ENCODE peak calls at places on chromosomes 2 and 18, in five cellular contexts. A, V, W, C and K are unnamed samples. For H3K4me1 and H3K36me3, the result is how much of the 10 kb centered on the place peaks cover.

GRCh38 chr2:72000110-72000509 is 147.6 kb downstream of the CYP26B1 start:
- DNase-seq in A (no peak), V (no peak), W (no peak), C (peak), K (no peak)

GRCh38 chr2:103292570-103293265 is 530.9 kb downstream of the TMEM182 start:
- DNase-seq in A (no peak), V (no peak), W (no peak), C (no peak), K (no peak)

GRCh38 chr2:26679857-26680256 is 12.7 kb upstream of the KCNK3 start:
- DNase-seq in A (peak), V (no peak), W (no peak), C (peak), K (no peak)

GRCh38 chr18:8786766-8787670 is 81.7 kb downstream of the MTCL1 start:
- DNase-seq in A (no peak), V (no peak), W (no peak), C (peak), K (no peak)

GRCh38 chr2:105671156-105671555 is 73.6 kb upstream of the NCK2 start:
- DNase-seq in A (no peak), V (no peak), W (no peak), C (no peak), K (no peak)

GRCh38 chr2:70085711-70086277 is 1.5 kb upstream of the PCBP1 start:
- DNase-seq in A (no peak), V (no peak), W (no peak), C (peak), K (peak)

GRCh38 chr2:64018715-64019082 is 529 bp downstream of the VPS54 start:
- DNase-seq in A (peak), V (peak), W (peak), C (peak), K (no peak)

GRCh38 chr2:218701806-218702205 is 8.8 kb upstream of the TTLL4 start:
- DNase-seq in A (no peak), V (no peak), W (no peak), C (no peak), K (no peak)

GRCh38 chr2:200023570-200023969 is 68.2 kb downstream of the MAIP1 start:
- DNase-seq in A (no peak), V (no peak), W (no peak), C (no peak), K (no peak)

GRCh38 chr2:15507061-15507460 is 54.1 kb downstream of the NBAS start:
- DNase-seq in A (no peak), V (no peak), W (no peak), C (no peak), K (no peak)

GRCh38 chr2:153939124-153939796 is 67.5 kb downstream of the GALNT13 start:
- DNase-seq in A (no peak), V (no peak), W (no peak), C (no peak), K (no peak)

GRCh38 chr2:202269585-202269984 is 4.0 kb downstream of the NOP58 start:
- DNase-seq in A (no peak), V (no peak), W (no peak), C (no peak), K (peak)

GRCh38 chr2:222942556-222942955 is 81.7 kb downstream of the ACSL3 start:
- DNase-seq in A (no peak), V (no peak), W (no peak), C (no peak), K (no peak)

GRCh38 chr18:48940854-48941531 is 9.8 kb downstream of the SMAD7 start:
- DNase-seq in A (peak), V (no peak), W (no peak), C (peak), K (peak)

GRCh38 chr2:232419245-232420072 is 12.8 kb downstream of the ALPG start:
- DNase-seq in A (peak), V (peak), W (no peak), C (no peak), K (no peak)

GRCh38 chr2:232420073-232420454 is 13.4 kb downstream of the ALPG start:
- DNase-seq in A (peak), V (no peak), W (no peak), C (no peak), K (no peak)

GRCh38 chr2:232421189-232421785 is 14.6 kb downstream of the ALPG start:
- DNase-seq in A (peak), V (no peak), W (no peak), C (no peak), K (no peak)

GRCh38 chr2:232422051-232422450 is 15.4 kb downstream of the ALPG start:
- DNase-seq in A (peak), V (no peak), W (no peak), C (no peak), K (no peak)

DNA sequence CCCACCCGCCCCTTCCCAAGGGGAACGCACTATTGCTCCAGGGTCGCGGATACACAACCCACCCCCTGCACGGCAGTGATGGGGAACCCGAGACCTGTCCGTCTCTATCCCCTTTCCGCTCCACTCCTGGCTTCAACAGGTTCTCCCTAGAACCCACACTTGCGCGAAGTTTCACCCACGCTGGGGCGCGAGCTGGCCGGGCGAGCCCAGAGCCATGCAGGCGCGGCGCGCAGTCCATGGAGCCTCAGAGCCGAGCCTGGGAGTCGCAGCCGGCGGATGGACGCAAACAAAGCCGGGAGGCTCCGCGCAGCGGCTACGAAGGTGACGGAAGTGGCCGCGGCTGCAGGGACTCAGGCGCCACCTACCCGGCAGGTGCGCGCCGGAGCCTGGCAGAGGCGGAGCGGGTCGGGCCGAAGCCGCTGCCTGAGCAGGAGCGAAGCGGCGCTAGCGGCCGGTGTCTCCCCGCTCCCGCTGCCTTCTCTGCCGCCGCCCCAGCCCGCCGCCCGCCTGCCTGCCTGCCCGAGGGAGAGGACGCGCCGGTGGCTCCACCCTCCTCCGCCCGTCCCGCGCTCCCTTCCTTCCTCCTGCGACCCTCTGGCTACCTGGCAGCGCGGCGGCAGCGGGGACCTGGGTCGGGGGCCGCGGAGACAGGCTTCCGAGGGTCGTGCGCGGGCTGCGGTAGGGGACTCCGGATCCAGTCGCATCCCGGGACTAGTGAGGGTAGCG is 14.0 kb downstream of the ALPG start:
- DNase-seq in A (peak), V (no peak), W (no peak), C (no peak), K (no peak)
- H3K4me3 ChIP-seq in A (peak), V (peak), W (no peak), C (no peak), K (no peak)

GRCh38 chr18:62531078-62531477 is 8.3 kb downstream of the ZCCHC2 start:
- DNase-seq in A (no peak), V (no peak), W (no peak), C (no peak), K (no peak)
- H3K4me1 ChIP-seq in A (under half), V (under half), W (under half), C (under half), K (half or more)

GRCh38 chr2:198004173-198004572 is 199.8 kb downstream of the PLCL1 start:
- DNase-seq in A (no peak), V (no peak), W (no peak), C (no peak), K (no peak)

GRCh38 chr2:198004921-198005829 is 200.8 kb downstream of the PLCL1 start:
- DNase-seq in A (no peak), V (peak), W (no peak), C (no peak), K (peak)

GRCh38 chr2:198012025-198012424 is 207.6 kb downstream of the PLCL1 start:
- DNase-seq in A (no peak), V (no peak), W (no peak), C (no peak), K (no peak)

GRCh38 chr2:198006733-198007132 is 202.3 kb downstream of the PLCL1 start:
- DNase-seq in A (no peak), V (no peak), W (no peak), C (no peak), K (no peak)

GRCh38 chr2:198008230-198008629 is 203.8 kb downstream of the PLCL1 start:
- DNase-seq in A (no peak), V (no peak), W (no peak), C (no peak), K (no peak)
- H3K36me3 ChIP-seq in A (under half), V (under half), W (under half), C (under half), K (under half)

GRCh38 chr18:5455644-5456043 is 88.2 kb downstream of the EPB41L3 start:
- DNase-seq in A (no peak), V (no peak), W (no peak), C (no peak), K (no peak)

GRCh38 chr18:5456577-5457466 is 87.0 kb downstream of the EPB41L3 start:
- DNase-seq in A (no peak), V (peak), W (no peak), C (no peak), K (peak)

GRCh38 chr18:5461056-5461455 is 82.7 kb downstream of the EPB41L3 start:
- DNase-seq in A (no peak), V (no peak), W (no peak), C (no peak), K (no peak)

GRCh38 chr18:5452943-5453342 is 90.9 kb downstream of the EPB41L3 start:
- DNase-seq in A (no peak), V (no peak), W (no peak), C (no peak), K (no peak)

GRCh38 chr18:5457467-5457957 is 86.3 kb downstream of the EPB41L3 start:
- DNase-seq in A (no peak), V (no peak), W (no peak), C (no peak), K (no peak)
- H3K4me3 ChIP-seq in A (no peak), V (no peak), W (no peak), C (no peak), K (no peak)

GRCh38 chr2:197236159-197236558 is 74.4 kb downstream of the ANKRD44 start:
- DNase-seq in A (no peak), V (no peak), W (no peak), C (no peak), K (no peak)

GRCh38 chr2:197237720-197238370 is 72.7 kb downstream of the ANKRD44 start:
- DNase-seq in A (no peak), V (no peak), W (no peak), C (no peak), K (peak)

GRCh38 chr2:197234792-197235191 is 75.8 kb downstream of the ANKRD44 start:
- DNase-seq in A (no peak), V (no peak), W (no peak), C (no peak), K (no peak)

GRCh38 chr2:197239434-197239833 is 71.1 kb downstream of the ANKRD44 start:
- DNase-seq in A (no peak), V (no peak), W (no peak), C (no peak), K (no peak)

GRCh38 chr2:197236816-197237215 is 73.8 kb downstream of the ANKRD44 start:
- DNase-seq in A (no peak), V (no peak), W (no peak), C (no peak), K (no peak)
- H3K4me1 ChIP-seq in A (half or more), V (under half), W (under half), C (under half), K (half or more)